ENCODE peak calls at places on chromosomes 6 and 20, in seven cellular contexts. E is kidney, K is Peyer's patch, M is stomach, T is mammary epithelial cell, N is endothelial cell, V is IMR-90. A is an unnamed sample.

GRCh38 chr20:7596541-7596940 is 343.7 kb downstream of the HAO1 start:
- DNase-seq in K (no peak), T (no peak), E (no peak), V (no peak), N (no peak), M (no peak), A (no peak)

GRCh38 chr20:4064118-4064962 is 49.0 kb upstream of the RNF24 start:
- DNase-seq in K (peak), M (peak), V (peak), T (peak), N (no peak), E (peak), A (no peak)

GRCh38 chr20:54665812-54666211 is 190.4 kb downstream of the DOK5 start:
- DNase-seq in V (no peak), N (no peak), T (no peak), E (no peak), K (no peak), M (no peak), A (no peak)

GRCh38 chr6:104462811-104463599 is 396.7 kb downstream of the HACE1 start:
- DNase-seq in K (no peak), T (no peak), E (no peak), M (no peak), V (no peak), N (no peak), A (no peak)

GRCh38 chr20:56848561-56848960 is 219.5 kb downstream of the TFAP2C start:
- DNase-seq in T (no peak), V (no peak), E (no peak), N (no peak), K (no peak), M (no peak), A (no peak)

GRCh38 chr6:170227521-170227983 is 63.3 kb downstream of the DLL1 start:
- DNase-seq in K (no peak), T (peak), E (peak), V (no peak), N (no peak), M (no peak), A (no peak)

GRCh38 chr20:16761305-16761829 is 13.2 kb downstream of the OTOR start:
- DNase-seq in K (no peak), V (peak), N (peak), T (peak), E (no peak), M (peak), A (no peak)

GRCh38 chr6:159533568-159533967 is 159.5 kb downstream of the SOD2 start:
- DNase-seq in K (no peak), V (peak), M (no peak), N (no peak), E (no peak), T (no peak), A (no peak)

GRCh38 chr6:36788768-36789167 is 50.5 kb downstream of the CPNE5 start:
- DNase-seq in E (peak), N (no peak), T (peak), V (peak), M (no peak), K (no peak), A (no peak)

GRCh38 chr6:157020398-157021266 is 243.5 kb downstream of the ARID1B start:
- DNase-seq in T (peak), K (peak), M (no peak), N (peak), E (no peak), V (peak), A (no peak)

GRCh38 chr6:16208989-16209388 is 29.4 kb upstream of the GMPR start:
- DNase-seq in M (no peak), T (no peak), N (no peak), K (no peak), V (no peak), E (no peak), A (no peak)

GRCh38 chr6:10401632-10402223 is 13.1 kb downstream of the TFAP2A start:
- DNase-seq in E (no peak), M (no peak), K (no peak), T (no peak), N (no peak), V (no peak), A (no peak)

GRCh38 chr6:107489636-107490567 is at the start of gene SOBP:
- DNase-seq in K (peak), T (peak), V (peak), N (peak), E (peak), M (peak), A (no peak)
- TF ChIP-seq CTCF in K (no peak), T (no peak), V (no peak), N (peak), E (no peak), M (no peak), A (peak)

GRCh38 chr6:30556964-30557682 is at the start of gene PRR3:
- DNase-seq in V (peak), K (peak), T (peak), N (peak), E (peak), M (peak), A (no peak)

GRCh38 chr6:30556714-30556963 is 350 bp upstream of the GNL1 start:
- DNase-seq in V (no peak), M (peak), N (peak), E (peak), K (peak), T (peak), A (no peak)

GRCh38 chr6:30555428-30556005 is 772 bp downstream of the GNL1 start:
- DNase-seq in K (peak), N (peak), T (peak), E (peak), M (peak), V (peak), A (no peak)

GRCh38 chr6:30554962-30555361 is 1.3 kb downstream of the GNL1 start:
- DNase-seq in K (no peak), E (no peak), N (no peak), M (no peak), T (no peak), V (peak), A (no peak)

GRCh38 chr6:30556006-30556713 is at the start of gene GNL1:
- DNase-seq in N (peak), K (peak), E (peak), M (peak), T (peak), V (peak), A (peak)
- TF ChIP-seq CTCF in N (no peak), K (peak), E (no peak), M (no peak), T (no peak), V (no peak), A (peak)

DNA sequence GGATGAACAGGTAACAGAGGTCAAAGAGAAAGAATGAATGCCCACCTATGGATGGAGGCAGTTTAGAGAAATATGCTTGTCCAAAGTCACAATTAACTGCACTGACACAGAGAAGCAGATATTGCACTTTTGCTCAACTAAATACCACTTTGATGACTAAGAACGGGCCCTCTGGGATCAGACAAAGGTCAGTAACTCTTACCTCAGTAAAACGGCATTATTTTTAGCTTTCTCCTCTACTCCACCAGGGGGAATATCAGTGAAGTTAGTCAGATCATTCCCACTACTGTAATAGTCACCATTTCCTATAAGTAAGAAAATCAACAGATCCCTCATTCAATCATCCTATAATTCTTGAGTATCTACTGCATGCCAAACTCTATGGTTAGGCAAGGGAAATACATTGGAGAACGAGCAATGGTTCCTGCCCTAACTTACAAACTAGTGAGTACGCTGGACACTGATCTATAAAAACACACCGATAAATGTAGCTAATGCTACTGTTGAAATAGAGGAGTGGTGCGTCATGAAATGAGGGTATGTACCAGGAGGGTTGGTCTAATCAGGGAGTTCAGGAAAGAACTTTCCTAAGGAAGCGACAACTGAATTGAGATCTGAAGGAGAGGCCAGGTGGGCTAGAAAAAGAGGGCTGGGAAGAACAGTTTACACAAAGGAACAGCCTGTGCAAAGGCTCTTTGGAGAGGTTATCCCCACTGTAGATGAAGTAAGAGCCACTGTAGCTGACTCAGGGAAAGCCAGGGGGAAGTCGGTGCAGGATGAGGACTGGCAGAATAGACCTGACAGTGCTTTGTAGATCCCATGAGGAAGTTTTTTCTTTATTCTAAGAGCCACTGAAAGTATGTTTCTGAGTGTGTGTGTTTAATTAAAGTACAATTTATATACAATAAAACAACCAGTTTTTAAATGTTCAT is 9.2 kb downstream of the ECI2 start:
- DNase-seq in E (no peak), M (no peak), T (peak), N (no peak), K (no peak), V (peak), A (no peak)
- TF ChIP-seq CTCF in E (no peak), M (no peak), T (peak), N (no peak), K (peak), V (peak), A (peak)

GRCh38 chr20:32205502-32206382 is 1.8 kb downstream of the PLAGL2 start:
- DNase-seq in E (no peak), M (no peak), K (no peak), V (peak), N (no peak), T (peak), A (no peak)

GRCh38 chr20:32208499-32209154 is 947 bp downstream of the POFUT1 start:
- DNase-seq in E (no peak), N (no peak), K (no peak), T (no peak), V (no peak), M (no peak), A (no peak)

GRCh38 chr20:32206383-32207210 is 946 bp downstream of the PLAGL2 start:
- DNase-seq in N (no peak), V (no peak), M (no peak), T (no peak), E (no peak), K (no peak), A (no peak)

GRCh38 chr20:32207211-32207625 is 325 bp downstream of the PLAGL2 start:
- DNase-seq in K (no peak), E (peak), N (no peak), V (no peak), M (no peak), T (no peak), A (no peak)

GRCh38 chr20:32207626-32208498 is at the start of the genes PLAGL2 and POFUT1:
- DNase-seq in E (peak), V (peak), K (peak), T (peak), M (peak), N (peak), A (no peak)
- TF ChIP-seq CTCF in E (peak), V (peak), K (peak), T (peak), M (no peak), N (no peak), A (peak)

GRCh38 chr20:57938158-57939108 is 228.6 kb upstream of the PMEPA1 start:
- DNase-seq in M (no peak), N (no peak), K (no peak), E (no peak), T (no peak), V (no peak), A (peak)
- TF ChIP-seq CTCF in M (no peak), N (peak), K (no peak), E (no peak), T (no peak), V (no peak), A (peak)

GRCh38 chr6:166441641-166442078 is 58.9 kb upstream of the MPC1 start:
- DNase-seq in E (peak), M (no peak), T (no peak), N (no peak), V (no peak), K (no peak), A (no peak)
- TF ChIP-seq CTCF in E (no peak), M (no peak), T (no peak), N (no peak), V (no peak), K (no peak), A (no peak)

A was measured in chondrocyte.